ENCODE peak calls at places on chromosomes 3 and 15, in seven cellular contexts. One of them, this sample, is unnamed.

GRCh38 chr3:127446756-127447155 is 143.8 kb downstream of the TPRA1 start:
- DNase-seq in AG09319: no peak
- DNase-seq in fibroblast of lung: no peak
- DNase-seq in GF-D8: no peak
- DNase-seq in M059J: no peak
- DNase-seq in uterus: no peak
- DNase-seq in adrenal gland: no peak
- DNase-seq in this sample: no peak

GRCh38 chr15:69958494-69959134 is 139.1 kb downstream of the TLE3 start:
- DNase-seq in AG09319: no peak
- DNase-seq in fibroblast of lung: no peak
- DNase-seq in GF-D8: no peak
- DNase-seq in M059J: no peak
- DNase-seq in uterus: no peak
- DNase-seq in adrenal gland: no peak
- DNase-seq in this sample: no peak

GRCh38 chr3:66302288-66302687 is 81.5 kb downstream of the SLC25A26 start:
- DNase-seq in AG09319: no peak
- DNase-seq in fibroblast of lung: no peak
- DNase-seq in GF-D8: no peak
- DNase-seq in M059J: no peak
- DNase-seq in uterus: no peak
- DNase-seq in adrenal gland: no peak
- DNase-seq in this sample: no peak

GRCh38 chr15:46636220-46636619 is 1001.4 kb downstream of the SQOR start:
- DNase-seq in AG09319: no peak
- DNase-seq in fibroblast of lung: peak
- DNase-seq in GF-D8: no peak
- DNase-seq in M059J: peak
- DNase-seq in uterus: no peak
- DNase-seq in adrenal gland: no peak
- DNase-seq in this sample: no peak

GRCh38 chr3:104885214-104885814 is 481.4 kb upstream of the ALCAM start:
- DNase-seq in AG09319: no peak
- DNase-seq in fibroblast of lung: no peak
- DNase-seq in GF-D8: no peak
- DNase-seq in M059J: peak
- DNase-seq in uterus: no peak
- DNase-seq in adrenal gland: no peak
- DNase-seq in this sample: no peak

GRCh38 chr15:67303490-67304363 is 49.1 kb downstream of the IQCH start:
- DNase-seq in AG09319: no peak
- DNase-seq in fibroblast of lung: peak
- DNase-seq in GF-D8: no peak
- DNase-seq in M059J: peak
- DNase-seq in uterus: no peak
- DNase-seq in adrenal gland: peak
- DNase-seq in this sample: no peak

GRCh38 chr3:172449468-172450149 is 1.4 kb upstream of the GHSR start:
- DNase-seq in AG09319: no peak
- DNase-seq in fibroblast of lung: peak
- DNase-seq in GF-D8: no peak
- DNase-seq in M059J: peak
- DNase-seq in uterus: no peak
- DNase-seq in adrenal gland: peak
- DNase-seq in this sample: no peak

GRCh38 chr15:64753419-64754185 is 21.8 kb downstream of the RBPMS2 start:
- DNase-seq in AG09319: no peak
- DNase-seq in fibroblast of lung: no peak
- DNase-seq in GF-D8: no peak
- DNase-seq in M059J: no peak
- DNase-seq in uterus: no peak
- DNase-seq in adrenal gland: no peak
- DNase-seq in this sample: no peak

This sample was measured in GDM1.